ENCODE peak calls at places on chromosomes 6 and 20, in eight cellular contexts. Y is astrocyte of the spinal cord, C is left ventricle myocardium inferior, D is heart left ventricle, W is mucosa of descending colon, H is B cell, K is brain microvascular endothelial cell, S is fibroblast of pulmonary artery. R is an unnamed sample.
A peak's percentile ranks its signal among the peaks of the same experiment; 100 is the strongest.

GRCh38 chr20:53794529-53795115 is 201.0 kb upstream of the ZNF217 start:
- DNase-seq in W (no peak), D (no peak), Y (peak; percentile 24), S (no peak), K (peak; percentile 38), C (no peak), H (no peak), R (peak; percentile 60)

GRCh38 chr20:53133134-53133533 is 161.0 kb downstream of the TSHZ2 start:
- DNase-seq in W (no peak), S (no peak), H (no peak), K (no peak), C (no peak), Y (no peak), D (no peak), R (no peak)

GRCh38 chr20:13353261-13353945 is 132.3 kb downstream of the ISM1 start:
- DNase-seq in H (no peak), C (no peak), S (no peak), K (no peak), D (no peak), W (no peak), Y (peak; percentile 52), R (no peak)

GRCh38 chr20:61673152-61673551 is 392.5 kb downstream of the TAF4 start:
- DNase-seq in C (no peak), S (no peak), H (no peak), K (no peak), D (no peak), W (no peak), Y (no peak), R (no peak)

GRCh38 chr6:169934699-169935347 is 183.4 kb downstream of the ERMARD start:
- DNase-seq in C (no peak), K (no peak), W (no peak), S (no peak), D (no peak), H (no peak), Y (no peak), R (no peak)

GRCh38 chr20:60751826-60752225 is 500.2 kb upstream of the CDH4 start:
- DNase-seq in Y (no peak), H (no peak), D (no peak), W (no peak), C (no peak), K (no peak), S (no peak), R (no peak)

GRCh38 chr6:13559251-13559650 is 15.2 kb upstream of the SIRT5 start:
- DNase-seq in W (no peak), D (no peak), K (no peak), H (no peak), Y (no peak), C (no peak), S (no peak), R (no peak)

GRCh38 chr6:141026504-141026903 is 1106.2 kb upstream of the GJE1 start:
- DNase-seq in D (no peak), C (no peak), H (no peak), K (no peak), W (no peak), S (no peak), Y (no peak), R (no peak)

GRCh38 chr6:38871745-38872568 is 156.8 kb downstream of the DNAH8 start:
- DNase-seq in W (no peak), K (peak; percentile 59), D (peak; percentile 36), S (peak; percentile 61), Y (peak; percentile 46), C (no peak), H (peak; percentile 49), R (peak; percentile 50)

GRCh38 chr6:14000901-14001300 is 76.1 kb downstream of the RNF182 start:
- DNase-seq in H (no peak), S (peak; percentile 8), K (no peak), Y (no peak), W (no peak), C (no peak), D (no peak), R (peak; percentile 65)

GRCh38 chr20:19254086-19254821 is 41.8 kb downstream of the SLC24A3 start:
- DNase-seq in H (no peak), D (no peak), W (no peak), K (no peak), S (no peak), Y (peak; percentile 20), C (no peak), R (peak; percentile 74)

GRCh38 chr20:17611540-17612286 is 41.8 kb downstream of the DSTN start:
- DNase-seq in K (no peak), C (no peak), W (peak; percentile 71), D (no peak), S (no peak), H (no peak), Y (no peak), R (peak; percentile 30)

GRCh38 chr6:161162722-161163121 is 111.1 kb downstream of the AGPAT4 start:
- DNase-seq in S (no peak), C (no peak), Y (no peak), W (no peak), D (no peak), K (no peak), H (no peak), R (no peak)

GRCh38 chr20:56187791-56188190 is 60.7 kb upstream of the MC3R start:
- DNase-seq in H (no peak), D (no peak), Y (no peak), K (no peak), C (no peak), S (no peak), W (no peak), R (no peak)

GRCh38 chr6:143099647-143100046 is 39.0 kb downstream of the AIG1 start:
- DNase-seq in H (no peak), D (no peak), W (no peak), S (no peak), C (no peak), K (no peak), Y (no peak), R (no peak)

GRCh38 chr20:41358230-41358629 is 8.4 kb downstream of the EMILIN3 start:
- DNase-seq in Y (no peak), D (peak; percentile 25), C (no peak), W (no peak), H (no peak), S (no peak), K (no peak), R (no peak)

GRCh38 chr6:22251331-22251730 is 45.5 kb downstream of the PRL start:
- DNase-seq in Y (peak; percentile 60), D (no peak), H (no peak), C (no peak), K (no peak), S (peak; percentile 72), W (no peak), R (peak; percentile 66)

GRCh38 chr6:44255848-44256247 is 1.5 kb downstream of the SLC35B2 start:
- DNase-seq in Y (no peak), D (no peak), C (no peak), K (no peak), H (no peak), W (no peak), S (no peak), R (no peak)

GRCh38 chr6:114432380-114432779 is 89.6 kb upstream of the HS3ST5 start:
- DNase-seq in K (no peak), W (no peak), H (no peak), C (no peak), Y (no peak), S (no peak), D (no peak), R (no peak)

GRCh38 chr6:166460473-166461437 is 78.0 kb upstream of the MPC1 start:
- DNase-seq in D (no peak), Y (no peak), K (no peak), S (peak; percentile 36), C (no peak), H (no peak), W (no peak), R (no peak)

GRCh38 chr6:13484138-13484708 is 3.2 kb downstream of the GFOD1 start:
- DNase-seq in H (no peak), C (no peak), W (no peak), D (no peak), S (no peak), K (no peak), Y (no peak), R (no peak)

GRCh38 chr6:15775741-15776140 is 112.9 kb upstream of the DTNBP1 start:
- DNase-seq in H (no peak), C (no peak), K (no peak), D (no peak), Y (no peak), W (no peak), S (peak; percentile 7), R (no peak)

GRCh38 chr6:106159531-106159940 is 73.4 kb downstream of the PRDM1 start:
- DNase-seq in W (no peak), Y (peak; percentile 96), H (no peak), K (peak; percentile 86), C (no peak), D (no peak), S (peak; percentile 82), R (peak; percentile 96)

DNA sequence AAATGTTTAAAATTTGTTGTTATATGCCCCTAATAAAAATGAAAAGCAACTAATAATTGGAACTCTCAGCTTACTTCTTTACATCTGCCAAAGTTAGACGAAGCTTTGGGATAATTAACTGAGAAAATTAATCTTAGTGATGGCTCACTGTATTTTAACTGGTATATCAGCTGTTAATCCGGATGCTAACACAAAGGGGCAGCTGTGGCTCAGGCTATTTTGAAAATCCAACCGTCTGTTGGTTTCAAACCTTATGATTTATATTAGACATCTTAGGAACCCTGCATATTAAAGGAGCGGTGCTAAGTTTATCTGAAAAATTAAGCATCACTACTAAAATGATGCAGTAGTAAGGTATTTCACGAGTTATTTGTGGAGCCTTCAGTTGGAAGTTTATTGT is 96.6 kb downstream of the AKAP7 start:
- DNase-seq in H (no peak), K (no peak), C (no peak), Y (no peak), S (no peak), W (no peak), D (no peak), R (no peak)
- TF ChIP-seq CTCF in H (no peak), K (no peak), C (no peak), Y (no peak), S (no peak), W (no peak), D (no peak), R (no peak)

GRCh38 chr6:64250126-64250525 is 614.5 kb downstream of the PHF3 start:
- DNase-seq in W (no peak), H (no peak), D (no peak), Y (peak; percentile 10), K (no peak), C (no peak), S (no peak), R (no peak)
- TF ChIP-seq CTCF in W (no peak), H (no peak), D (no peak), Y (peak; percentile 7), K (peak; percentile 41), C (no peak), S (no peak), R (peak; percentile 4)

DNA sequence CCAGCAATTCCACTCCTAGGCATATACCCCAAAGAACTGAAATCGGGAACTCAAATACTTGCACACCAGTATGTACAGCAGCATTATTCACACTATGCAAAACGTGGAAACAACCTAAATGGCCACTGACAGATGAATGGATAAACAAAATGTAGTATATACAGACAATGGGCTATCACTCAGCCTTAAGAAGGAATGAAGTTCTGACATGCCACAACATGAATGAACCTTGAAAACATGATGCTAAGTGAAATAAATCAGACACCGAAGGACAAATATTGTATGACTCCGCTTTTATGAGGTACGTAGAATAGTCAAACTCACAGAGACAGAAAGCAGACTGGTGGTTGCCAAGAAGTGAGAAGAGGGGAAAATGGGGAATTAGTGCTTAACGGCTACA is 59.1 kb upstream of the CCN6 start:
- DNase-seq in D (no peak), Y (no peak), H (no peak), S (no peak), K (no peak), C (no peak), W (no peak), R (no peak)
- TF ChIP-seq CTCF in D (no peak), Y (no peak), H (no peak), S (no peak), K (no peak), C (no peak), W (no peak), R (no peak)

GRCh38 chr20:50504231-50504823 is 5.9 kb upstream of the PTPN1 start:
- DNase-seq in H (no peak), S (peak; percentile 47), C (no peak), K (no peak), Y (no peak), W (no peak), D (no peak), R (peak; percentile 73)
- TF ChIP-seq CTCF in H (peak; percentile 56), S (peak; percentile 11), C (peak; percentile 41), K (peak; percentile 36), Y (peak; percentile 24), W (no peak), D (peak; percentile 21), R (peak; percentile 15)

R was measured in fibroblast of mammary gland.